ENCODE peak calls at places on chromosomes 12 and 14, in five cellular contexts. Z is PC-9, H is mammary epithelial cell, Q is HepG2, R is SK-N-SH. K is an unnamed sample.

GRCh38 chr14:85415015-85415712 is 114.8 kb upstream of the FLRT2 start:
- DNase-seq in Z (peak; percentile 27), R (no peak), H (peak; percentile 99), Q (peak; percentile 64), K (no peak)

GRCh38 chr12:4380332-4380731 is 820 bp upstream of the FGF23 start:
- DNase-seq in Q (no peak), H (no peak), Z (no peak), R (no peak), K (no peak)

GRCh38 chr12:71846322-71846940 is 6.9 kb downstream of the TBC1D15 start:
- DNase-seq in Z (no peak), H (peak; percentile 35), Q (peak; percentile 33), R (peak; percentile 15), K (no peak)

GRCh38 chr14:23694085-23694975 is 58.2 kb downstream of the DHRS2 start:
- DNase-seq in R (no peak), Z (peak; percentile 75), H (peak; percentile 22), Q (peak; percentile 70), K (peak; percentile 5)

GRCh38 chr12:130826151-130826801 is 12.8 kb downstream of the STX2 start:
- DNase-seq in R (peak; percentile 85), H (peak; percentile 6), Q (peak; percentile 33), Z (peak; percentile 49), K (peak; percentile 61)

GRCh38 chr12:57046947-57047890 is 2.7 kb downstream of the MYO1A start:
- DNase-seq in H (no peak), R (no peak), Q (no peak), Z (no peak), K (peak; percentile 86)

GRCh38 chr14:74619672-74620131 is 7.7 kb upstream of the LTBP2 start:
- DNase-seq in H (peak; percentile 73), R (no peak), Q (peak; percentile 63), Z (peak; percentile 99), K (no peak)

GRCh38 chr12:104930388-104931326 is 27.4 kb downstream of the SLC41A2 start:
- DNase-seq in Q (peak; percentile 3), Z (no peak), R (no peak), H (peak; percentile 77), K (no peak)

GRCh38 chr12:111792155-111792876 is 25.6 kb downstream of the ALDH2 start:
- DNase-seq in Z (no peak), H (no peak), R (no peak), Q (no peak), K (no peak)

GRCh38 chr12:71626768-71627167 is 36.9 kb downstream of the ZFC3H1 start:
- DNase-seq in R (no peak), Z (no peak), Q (peak; percentile 45), H (peak; percentile 55), K (no peak)

GRCh38 chr14:32358781-32359180 is 29.7 kb downstream of the AKAP6 start:
- DNase-seq in Q (no peak), R (no peak), H (no peak), Z (no peak), K (no peak)

GRCh38 chr14:90453401-90453951 is 56.6 kb downstream of the CALM1 start:
- DNase-seq in Z (no peak), R (peak; percentile 67), H (no peak), Q (no peak), K (no peak)

GRCh38 chr12:126210448-126210847 is 1145.2 kb downstream of the AACS start:
- DNase-seq in H (no peak), Q (no peak), Z (no peak), R (no peak), K (no peak)

GRCh38 chr12:6332459-6332858 is 9.4 kb downstream of the TNFRSF1A start:
- DNase-seq in R (no peak), Z (no peak), Q (no peak), H (peak; percentile 90), K (no peak)

GRCh38 chr12:113267621-113268020 is 46.4 kb downstream of the TPCN1 start:
- DNase-seq in H (no peak), Q (no peak), Z (no peak), R (no peak), K (no peak)

GRCh38 chr12:60201891-60202290 is 606.1 kb downstream of the SLC16A7 start:
- DNase-seq in Q (no peak), Z (no peak), H (no peak), R (no peak), K (no peak)

GRCh38 chr12:32875990-32876389 is 20.6 kb downstream of the PKP2 start:
- DNase-seq in Z (no peak), H (no peak), Q (no peak), R (no peak), K (no peak)

GRCh38 chr12:128140551-128140950 is 126.4 kb upstream of the TMEM132C start:
- DNase-seq in Q (no peak), Z (no peak), R (no peak), H (no peak), K (no peak)

GRCh38 chr12:13195848-13196301 is 651 bp upstream of the EMP1 start:
- DNase-seq in Z (no peak), Q (no peak), H (no peak), R (no peak), K (no peak)

GRCh38 chr14:104150201-104151027 is 12.0 kb downstream of the KIF26A start:
- DNase-seq in R (peak; percentile 89), H (no peak), Z (no peak), Q (no peak), K (no peak)

GRCh38 chr12:121939190-121939589 is 20.8 kb downstream of the CFAP251 start:
- DNase-seq in R (no peak), H (peak; percentile 90), Q (no peak), Z (no peak), K (peak; percentile 40)

GRCh38 chr12:113030875-113031525 is 25.5 kb upstream of the DTX1 start:
- DNase-seq in R (peak; percentile 71), Z (peak; percentile 21), Q (peak; percentile 45), H (peak; percentile 66), K (peak; percentile 33)

GRCh38 chr12:12645485-12645884 is 33.8 kb downstream of the CREBL2 start:
- DNase-seq in R (peak; percentile 34), Z (no peak), Q (peak; percentile 64), H (no peak), K (no peak)

GRCh38 chr12:5191803-5192538 is 148.3 kb downstream of the KCNA5 start:
- DNase-seq in H (no peak), Z (no peak), R (no peak), Q (no peak), K (no peak)

GRCh38 chr14:36518031-36518585 is 1.9 kb downstream of the NKX2-1 start:
- DNase-seq in Q (no peak), Z (no peak), H (no peak), R (peak; percentile 25), K (no peak)

GRCh38 chr12:96719671-96720362 is 187.2 kb upstream of the NEDD1 start:
- DNase-seq in Z (no peak), H (peak; percentile 12), R (no peak), Q (no peak), K (peak; percentile 58)

GRCh38 chr14:53468876-53469275 is 315.8 kb upstream of the DDHD1 start:
- DNase-seq in H (no peak), R (no peak), Z (no peak), Q (no peak), K (no peak)

GRCh38 chr12:100826323-100826722 is 31.7 kb downstream of the ANO4 start:
- DNase-seq in Z (peak; percentile 28), Q (peak; percentile 23), H (peak; percentile 51), R (no peak), K (peak; percentile 51)

GRCh38 chr12:10341892-10342509 is 34.3 kb downstream of the KLRD1 start:
- DNase-seq in Z (no peak), H (peak; percentile 24), R (no peak), Q (no peak), K (no peak)

DNA sequence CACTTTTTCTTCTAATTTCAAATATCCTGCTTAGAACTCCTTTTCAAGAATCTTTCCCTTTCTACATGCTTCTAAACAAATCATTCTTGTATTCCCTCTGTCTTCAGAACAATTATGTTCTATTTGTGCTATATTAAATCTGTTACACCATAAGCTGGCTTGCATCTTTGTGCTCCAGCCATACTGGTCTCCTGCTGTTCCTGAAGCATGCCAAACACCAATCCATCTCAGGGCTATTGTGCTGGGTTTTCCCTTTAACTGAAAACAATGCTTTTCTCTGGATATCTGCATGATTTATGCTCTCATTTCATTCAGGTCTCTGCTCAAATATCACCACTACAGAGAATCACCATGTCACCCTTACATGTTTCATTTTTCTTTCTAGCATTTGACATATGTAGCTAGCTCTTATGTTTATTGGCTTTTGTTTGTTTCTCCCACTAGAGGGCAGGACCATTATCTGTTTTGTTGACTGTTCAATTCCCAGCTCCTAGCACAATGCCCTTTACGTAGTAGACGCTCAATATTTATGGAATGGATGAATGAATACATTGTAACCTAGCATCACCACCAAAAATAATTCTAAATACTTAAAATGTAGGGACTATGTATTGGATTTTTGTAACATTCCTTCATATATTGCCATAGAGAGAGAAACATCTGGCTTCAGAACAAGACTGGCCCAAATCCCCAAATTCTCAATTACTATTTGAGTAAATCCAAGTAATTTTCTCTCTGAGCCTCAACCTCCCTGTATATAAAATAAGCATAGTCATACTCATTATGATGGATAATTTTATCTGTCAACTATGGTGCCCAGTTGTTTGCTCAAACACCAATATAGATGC is 302.0 kb upstream of the SYT1 start:
- DNase-seq in R (no peak), H (peak; percentile 9), Q (peak; percentile 1), Z (no peak), K (no peak)
- TF ChIP-seq CTCF in R (peak; percentile 59), H (peak; percentile 39), Q (peak; percentile 19), Z (peak; percentile 54), K (peak; percentile 27)

GRCh38 chr12:92466391-92467305 is 236.1 kb upstream of the PLEKHG7 start:
- DNase-seq in Z (no peak), R (no peak), Q (no peak), H (no peak), K (no peak)

GRCh38 chr12:92465786-92466185 is 237.0 kb upstream of the PLEKHG7 start:
- DNase-seq in H (no peak), Q (no peak), R (no peak), Z (no peak), K (no peak)

GRCh38 chr12:92462527-92462926 is 240.3 kb upstream of the PLEKHG7 start:
- DNase-seq in Q (no peak), Z (no peak), R (no peak), H (no peak), K (no peak)

GRCh38 chr12:92463171-92463570 is 239.6 kb upstream of the PLEKHG7 start:
- DNase-seq in H (no peak), R (no peak), Q (no peak), Z (no peak), K (no peak)

GRCh38 chr12:92464911-92465310 is 237.9 kb upstream of the PLEKHG7 start:
- DNase-seq in Q (no peak), R (no peak), Z (peak; percentile 1), H (no peak), K (no peak)
- H2AFZ ChIP-seq in Q (no peak overlapping the region), R (no peak overlapping the region), Z (no peak overlapping the region), H (peak overlapping the region; percentile 34), K (no peak overlapping the region)

GRCh38 chr14:58746701-58747100 is 108.9 kb downstream of the DACT1 start:
- DNase-seq in R (no peak), Q (no peak), H (no peak), Z (no peak), K (no peak)
- H3K4me1 ChIP-seq in R (peaks cover 6% of the 10 kb centered on the region), Q (no peaks in the 10 kb centered on the region), H (peaks cover 30% of the 10 kb centered on the region), Z (peaks cover 20% of the 10 kb centered on the region), K (no peaks in the 10 kb centered on the region)

GRCh38 chr14:77804592-77804991 is 4.7 kb downstream of the ADCK1 start:
- DNase-seq in Z (peak; percentile 41), Q (peak; percentile 27), R (no peak), H (peak; percentile 15), K (no peak)

GRCh38 chr14:77805703-77806102 is 5.8 kb downstream of the ADCK1 start:
- DNase-seq in H (no peak), R (no peak), Z (no peak), Q (no peak), K (no peak)

GRCh38 chr14:77794357-77794756 is 5.6 kb upstream of the ADCK1 start:
- DNase-seq in R (no peak), H (no peak), Q (no peak), Z (no peak), K (no peak)

GRCh38 chr14:77800814-77801213 is 905 bp downstream of the ADCK1 start:
- DNase-seq in R (no peak), H (no peak), Q (no peak), Z (no peak), K (no peak)

GRCh38 chr14:77799863-77800730 is at the start of gene ADCK1:
- DNase-seq in R (peak; percentile 90), H (peak; percentile 70), Z (peak; percentile 95), Q (peak; percentile 68), K (peak; percentile 89)
- TF ChIP-seq CTCF in R (peak; percentile 46), H (no peak), Z (peak; percentile 55), Q (peak; percentile 57), K (peak; percentile 54)